ENCODE peak calls at places on chromosome 3, in four cellular contexts. One of them, this sample, is unnamed.

GRCh38 chr3:127655641-127656040 is 17.1 kb upstream of the ABTB1 start:
- DNase-seq in GM12878: no peak
- DNase-seq in HepG2: no peak
- DNase-seq in K562: no peak
- DNase-seq in this sample: no peak

GRCh38 chr3:69113536-69113935 is 8.9 kb downstream of the LMOD3 start:
- DNase-seq in GM12878: no peak
- DNase-seq in HepG2: no peak
- DNase-seq in K562: no peak
- DNase-seq in this sample: no peak

GRCh38 chr3:51434746-51435323 is 43.8 kb downstream of the RBM15B start:
- DNase-seq in GM12878: peak
- DNase-seq in HepG2: peak
- DNase-seq in K562: peak
- DNase-seq in this sample: peak

GRCh38 chr3:30554317-30554690 is 52.1 kb upstream of the TGFBR2 start:
- DNase-seq in GM12878: no peak
- DNase-seq in HepG2: no peak
- DNase-seq in K562: no peak
- DNase-seq in this sample: no peak

GRCh38 chr3:190912736-190913135 is 50.2 kb upstream of the GMNC start:
- DNase-seq in GM12878: no peak
- DNase-seq in HepG2: no peak
- DNase-seq in K562: no peak
- DNase-seq in this sample: no peak

GRCh38 chr3:33061782-33062181 is 35.2 kb downstream of the GLB1 start:
- DNase-seq in GM12878: no peak
- DNase-seq in HepG2: no peak
- DNase-seq in K562: no peak
- DNase-seq in this sample: no peak

GRCh38 chr3:56911363-56911762 is 109.6 kb upstream of the ARHGEF3 start:
- DNase-seq in GM12878: no peak
- DNase-seq in HepG2: no peak
- DNase-seq in K562: no peak
- DNase-seq in this sample: no peak

GRCh38 chr3:4069796-4070195 is 233.4 kb upstream of the SETMAR start:
- DNase-seq in GM12878: no peak
- DNase-seq in HepG2: no peak
- DNase-seq in K562: no peak
- DNase-seq in this sample: no peak

GRCh38 chr3:14000556-14000955 is 120.7 kb upstream of the WNT7A start:
- DNase-seq in GM12878: no peak
- DNase-seq in HepG2: no peak
- DNase-seq in K562: no peak
- DNase-seq in this sample: no peak

GRCh38 chr3:41088882-41089281 is 110.4 kb upstream of the CTNNB1 start:
- DNase-seq in GM12878: no peak
- DNase-seq in HepG2: no peak
- DNase-seq in K562: no peak
- DNase-seq in this sample: no peak

GRCh38 chr3:62172199-62172598 is 201.2 kb downstream of the FEZF2 start:
- DNase-seq in GM12878: no peak
- DNase-seq in HepG2: no peak
- DNase-seq in K562: no peak
- DNase-seq in this sample: no peak

GRCh38 chr3:158434412-158435038 is 136.5 kb upstream of the MLF1 start:
- DNase-seq in GM12878: peak
- DNase-seq in HepG2: peak
- DNase-seq in K562: peak
- DNase-seq in this sample: peak

GRCh38 chr3:46705022-46705530 is 3.9 kb downstream of the TMIE start:
- DNase-seq in GM12878: peak
- DNase-seq in HepG2: peak
- DNase-seq in K562: peak
- DNase-seq in this sample: peak

GRCh38 chr3:184334470-184335158 is 2.8 kb upstream of the FAM131A start:
- DNase-seq in GM12878: no peak
- DNase-seq in HepG2: no peak
- DNase-seq in K562: no peak
- DNase-seq in this sample: no peak

GRCh38 chr3:183381179-183381578 is 47.2 kb downstream of the MCF2L2 start:
- DNase-seq in GM12878: no peak
- DNase-seq in HepG2: no peak
- DNase-seq in K562: peak
- DNase-seq in this sample: no peak

GRCh38 chr3:102174312-102174712 is 260.5 kb upstream of the ZPLD1 start:
- DNase-seq in GM12878: no peak
- DNase-seq in HepG2: no peak
- DNase-seq in K562: no peak
- DNase-seq in this sample: no peak
- TF ChIP-seq TCF7 in GM12878: no peak
- TF ChIP-seq TCF7 in HepG2: no peak
- TF ChIP-seq TCF7 in K562: no peak
- TF ChIP-seq TCF7 in this sample: no peak

DNA sequence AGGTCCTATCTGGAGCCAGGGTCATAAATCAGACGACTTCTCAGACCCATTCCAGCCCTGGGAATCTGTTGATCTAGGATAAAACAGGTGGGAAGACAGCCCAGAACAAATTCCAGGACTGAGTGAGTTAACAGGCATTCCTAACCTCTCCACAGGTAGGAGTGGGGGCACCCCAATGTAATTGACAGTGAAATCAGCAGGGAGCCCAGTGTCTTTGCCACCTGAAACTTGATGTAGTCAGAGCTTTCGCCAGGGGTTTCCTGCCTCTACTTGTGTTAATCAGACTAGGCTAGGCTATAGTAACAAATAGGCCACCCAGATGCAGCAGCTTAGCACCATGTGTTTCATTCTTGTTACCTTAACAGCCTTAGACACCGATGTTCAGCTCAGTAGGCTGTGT is 2.7 kb upstream of the HEG1 start:
- DNase-seq in GM12878: no peak
- DNase-seq in HepG2: no peak
- DNase-seq in K562: no peak
- DNase-seq in this sample: no peak
- TF ChIP-seq CTCF in GM12878: no peak
- TF ChIP-seq CTCF in HepG2: no peak
- TF ChIP-seq CTCF in K562: no peak
- TF ChIP-seq CTCF in this sample: no peak

DNA sequence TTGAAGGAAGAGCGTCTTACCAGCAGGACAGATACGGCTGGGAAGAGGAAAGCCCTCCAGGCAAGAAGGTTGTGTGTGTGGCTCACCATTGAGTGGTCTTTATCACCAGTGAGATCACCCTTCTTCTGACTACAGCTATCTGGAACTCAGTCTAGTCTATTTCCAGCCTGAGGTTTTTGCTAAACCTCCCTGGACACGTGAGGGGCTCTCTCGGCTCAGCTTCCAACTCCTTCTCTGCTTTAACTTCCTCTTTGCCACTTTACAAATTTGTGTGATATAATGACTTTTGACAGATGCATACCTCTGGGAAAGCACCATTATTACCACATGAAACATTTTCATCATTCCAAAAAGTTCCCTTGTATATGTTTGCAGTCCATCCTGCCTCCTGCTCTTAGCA is 15.3 kb upstream of the ROPN1 start:
- DNase-seq in GM12878: no peak
- DNase-seq in HepG2: no peak
- DNase-seq in K562: no peak
- DNase-seq in this sample: no peak
- TF ChIP-seq TCF7 in GM12878: peak
- TF ChIP-seq TCF7 in HepG2: no peak
- TF ChIP-seq TCF7 in K562: no peak
- TF ChIP-seq TCF7 in this sample: no peak

DNA sequence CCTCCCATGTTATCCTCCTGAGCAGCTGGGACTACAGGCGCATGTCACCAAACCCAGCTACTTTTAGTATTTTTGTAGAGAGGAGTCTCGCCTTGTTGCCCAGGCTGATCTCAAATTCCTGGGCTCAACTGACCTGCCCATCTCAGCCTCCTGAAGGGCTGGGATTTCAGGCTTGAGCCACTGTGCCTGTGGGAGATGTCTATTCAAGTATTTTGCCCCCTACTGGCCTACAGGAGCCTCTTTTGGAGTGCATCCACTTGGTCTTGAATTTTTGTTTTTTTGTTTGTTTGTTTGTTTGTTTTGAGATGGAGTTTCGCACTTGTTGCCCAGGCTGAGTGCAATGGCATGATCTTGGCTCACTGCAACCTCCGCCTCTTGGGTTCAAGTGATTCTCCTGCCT is 3.2 kb upstream of the DHX30 start:
- DNase-seq in GM12878: no peak
- DNase-seq in HepG2: no peak
- DNase-seq in K562: no peak
- DNase-seq in this sample: peak
- TF ChIP-seq CTCF in GM12878: peak
- TF ChIP-seq CTCF in HepG2: peak
- TF ChIP-seq CTCF in K562: peak
- TF ChIP-seq CTCF in this sample: no peak

DNA sequence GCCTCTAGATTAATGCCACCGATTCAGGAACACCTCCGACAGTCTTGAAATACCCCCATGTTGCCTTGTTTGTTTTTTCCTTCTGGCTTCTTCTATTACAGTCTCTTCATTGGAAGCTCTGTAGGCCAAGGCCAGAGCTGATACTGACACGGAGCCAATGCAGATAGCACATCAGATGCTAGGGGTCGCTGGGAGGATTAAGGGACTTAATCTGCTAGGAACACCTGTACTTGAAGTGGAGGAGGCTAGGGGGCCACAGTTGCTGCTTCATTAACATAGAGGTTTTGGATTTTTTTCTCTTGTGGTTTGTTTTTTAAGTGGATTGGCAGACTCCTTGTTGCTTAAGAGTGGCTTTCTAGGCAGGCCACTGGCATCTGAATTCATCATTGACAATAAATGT is 49.6 kb downstream of the PARP14 start:
- DNase-seq in GM12878: no peak
- DNase-seq in HepG2: no peak
- DNase-seq in K562: peak
- DNase-seq in this sample: peak
- TF ChIP-seq TCF7 in GM12878: no peak
- TF ChIP-seq TCF7 in HepG2: no peak
- TF ChIP-seq TCF7 in K562: no peak
- TF ChIP-seq TCF7 in this sample: no peak

DNA sequence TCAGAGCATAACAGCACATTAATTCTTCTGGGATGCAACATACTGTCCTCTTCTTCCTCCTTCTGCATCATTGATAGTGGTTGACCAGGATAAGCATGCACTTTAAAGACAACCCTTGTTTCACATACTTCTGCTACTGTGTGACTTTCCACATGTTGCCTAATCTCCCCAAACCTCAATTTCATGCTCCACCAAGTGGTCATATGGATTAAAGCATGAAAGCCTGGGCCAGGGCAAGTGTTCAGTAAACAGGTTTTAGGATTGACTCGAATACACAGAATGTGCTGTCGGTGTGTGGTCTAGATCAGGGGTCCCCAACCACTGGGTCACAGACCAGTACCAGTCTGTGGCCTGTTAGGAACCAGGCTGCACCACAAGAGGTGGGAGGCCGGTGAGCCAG is 22.5 kb upstream of the BFSP2 start:
- DNase-seq in GM12878: no peak
- DNase-seq in HepG2: peak
- DNase-seq in K562: no peak
- DNase-seq in this sample: no peak
- TF ChIP-seq CTCF in GM12878: peak
- TF ChIP-seq CTCF in HepG2: peak
- TF ChIP-seq CTCF in K562: peak
- TF ChIP-seq CTCF in this sample: no peak

This sample was measured in WTC11.